ENCODE peak calls at places on chromosomes 5 and 9, in four cellular contexts. R is endothelial cell of umbilical vein, V is breast epithelium, D is stomach. K is an unnamed sample.

GRCh38 chr9:32264171-32264862 is 120.1 kb upstream of the ACO1 start:
- DNase-seq in V (no peak), D (no peak), R (no peak), K (no peak)

GRCh38 chr9:91775011-91775707 is 174.9 kb downstream of the ROR2 start:
- DNase-seq in D (peak; percentile 80), V (peak; percentile 38), R (peak; percentile 36), K (no peak)

GRCh38 chr5:67416133-67416937 is 219.7 kb upstream of the CD180 start:
- DNase-seq in V (no peak), D (no peak), R (no peak), K (no peak)

GRCh38 chr5:73447234-73448071 is 1.1 kb downstream of the FOXD1 start:
- DNase-seq in V (no peak), D (no peak), R (peak; percentile 41), K (no peak)

GRCh38 chr9:113464672-113465271 is 1.2 kb downstream of the RGS3 start:
- DNase-seq in V (no peak), R (no peak), D (no peak), K (no peak)

GRCh38 chr5:24633705-24634325 is 11.0 kb downstream of the CDH10 start:
- DNase-seq in R (peak; percentile 20), V (no peak), D (no peak), K (no peak)

GRCh38 chr9:92147030-92147853 is 32.0 kb upstream of the SPTLC1 start:
- DNase-seq in D (no peak), R (peak; percentile 88), V (peak; percentile 43), K (no peak)

GRCh38 chr9:69513291-69513690 is 158.9 kb downstream of the APBA1 start:
- DNase-seq in D (no peak), R (no peak), V (no peak), K (no peak)

GRCh38 chr5:138819065-138819464 is 56.1 kb downstream of the LRRTM2 start:
- DNase-seq in D (no peak), V (no peak), R (no peak), K (no peak)

GRCh38 chr9:133009906-133010582 is 20.8 kb upstream of the GTF3C5 start:
- DNase-seq in V (no peak), D (no peak), R (no peak), K (no peak)

GRCh38 chr9:78871452-78872331 is 574.8 kb downstream of the PSAT1 start:
- DNase-seq in V (no peak), R (peak; percentile 89), D (no peak), K (no peak)

GRCh38 chr5:143560378-143560777 is 156.9 kb upstream of the NR3C1 start:
- DNase-seq in R (no peak), V (no peak), D (no peak), K (no peak)

GRCh38 chr5:143566139-143566538 is 162.7 kb upstream of the NR3C1 start:
- DNase-seq in D (no peak), R (no peak), V (no peak), K (no peak)

GRCh38 chr5:143561248-143561647 is 157.8 kb upstream of the NR3C1 start:
- DNase-seq in R (no peak), V (no peak), D (peak; percentile 32), K (no peak)

GRCh38 chr5:143564417-143564816 is 160.9 kb upstream of the NR3C1 start:
- DNase-seq in V (no peak), D (no peak), R (no peak), K (no peak)

GRCh38 chr5:143562935-143563334 is 159.4 kb upstream of the NR3C1 start:
- DNase-seq in D (peak; percentile 39), V (peak; percentile 17), R (peak; percentile 89), K (no peak)
- TF ChIP-seq POLR2AphosphoS5 in D (no peak), V (no peak), R (no peak), K (no peak)

DNA sequence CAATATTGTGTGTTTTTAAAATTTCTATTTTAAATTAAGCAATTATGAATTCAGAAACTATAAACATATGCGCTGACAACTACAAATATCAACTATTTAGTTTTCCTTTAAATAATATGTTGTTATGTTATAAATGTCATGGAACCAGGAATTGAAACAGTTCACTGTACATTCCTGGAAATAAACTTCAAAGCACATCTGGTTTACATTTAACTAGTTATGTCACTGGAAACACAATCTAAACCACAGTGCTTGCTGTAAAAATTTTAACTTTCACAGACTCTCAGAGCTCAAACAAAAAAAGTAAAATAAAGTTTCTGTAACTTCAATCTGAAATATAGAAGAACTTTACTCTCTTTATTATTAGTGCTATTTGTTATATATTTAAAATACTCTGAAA is 179.2 kb downstream of the FBN2 start:
- DNase-seq in V (no peak), R (no peak), D (no peak), K (no peak)
- H3K27ac ChIP-seq in V (no peak overlapping the region), R (no peak overlapping the region), D (no peak overlapping the region), K (no peak overlapping the region)

GRCh38 chr5:143506881-143507552 is 103.5 kb upstream of the NR3C1 start:
- DNase-seq in D (no peak), V (peak; percentile 26), R (peak; percentile 11), K (no peak)
- TF ChIP-seq CTCF in D (no peak), V (no peak), R (no peak), K (no peak)

GRCh38 chr5:176170084-176170483 is 68.1 kb upstream of the SIMC1 start:
- DNase-seq in R (no peak), V (no peak), D (no peak), K (no peak)

GRCh38 chr5:176166427-176166826 is 71.8 kb upstream of the SIMC1 start:
- DNase-seq in R (no peak), V (no peak), D (no peak), K (no peak)

GRCh38 chr5:176171171-176171760 is 67.0 kb upstream of the SIMC1 start:
- DNase-seq in V (no peak), D (no peak), R (no peak), K (no peak)

GRCh38 chr5:176169393-176170063 is 68.7 kb upstream of the SIMC1 start:
- DNase-seq in D (no peak), V (no peak), R (no peak), K (no peak)

DNA sequence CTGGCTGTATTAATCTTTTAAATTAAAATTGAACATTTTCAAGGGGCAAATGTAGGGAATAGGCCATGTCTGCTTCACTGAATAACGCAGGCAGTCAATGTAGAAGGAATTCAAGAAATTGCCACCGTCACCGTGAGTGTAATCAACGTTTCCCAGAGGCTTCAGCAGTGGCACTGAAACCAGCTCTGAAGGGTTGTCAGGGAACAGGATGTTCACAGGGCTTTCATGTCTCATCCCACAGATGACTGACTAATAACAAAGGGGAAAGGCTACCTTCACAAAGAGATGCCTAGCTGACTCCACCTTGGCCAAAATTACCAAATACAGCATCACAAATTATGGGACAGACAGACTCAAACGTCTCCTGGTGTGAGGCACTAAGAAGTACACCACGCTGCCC is 70.4 kb upstream of the SIMC1 start:
- DNase-seq in V (no peak), D (no peak), R (no peak), K (no peak)
- TF ChIP-seq POLR2AphosphoS5 in V (no peak), D (no peak), R (no peak), K (no peak)

DNA sequence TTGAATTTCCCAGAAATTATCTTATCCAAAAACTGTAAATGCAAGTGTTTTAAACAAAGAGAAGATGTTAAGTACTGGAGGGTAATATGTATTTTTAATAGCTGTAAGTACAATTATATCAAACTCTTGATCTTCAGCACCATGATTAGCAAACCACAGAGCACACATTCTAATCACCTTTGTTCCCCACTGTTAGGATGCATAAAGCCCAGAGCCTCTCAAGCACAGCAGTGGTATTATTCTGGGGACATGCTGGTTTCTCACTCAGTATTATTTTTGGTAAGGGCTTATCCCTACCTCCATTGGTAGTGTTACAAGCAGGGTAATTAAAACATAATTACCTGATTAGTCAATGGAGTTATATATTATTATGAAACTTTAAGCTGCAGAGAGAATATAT is 41.7 kb downstream of the MEGF10 start:
- DNase-seq in R (no peak), V (no peak), D (no peak), K (no peak)
- H3K27ac ChIP-seq in R (no peak overlapping the region), V (no peak overlapping the region), D (no peak overlapping the region), K (no peak overlapping the region)

K was measured in suprapubic skin.